ENCODE peak calls at places on chromosomes 2 and 18, in six cellular contexts. U is amniotic stem cell, L is tibial nerve, X is kidney glomerular epithelial cell, K is NCI-H446 treated with DMSO at 0.1 percent for 48 hours, M is posterior cingulate gyrus. A is an unnamed sample.

GRCh38 chr18:48693625-48694262 is 154.9 kb downstream of the CTIF start:
- DNase-seq in U (no peak), L (no peak), X (no peak), K (peak; percentile 22), M (no peak), A (no peak)

GRCh38 chr2:137940191-137940590 is 24.1 kb upstream of the HNMT start:
- DNase-seq in U (no peak), L (no peak), X (no peak), K (no peak), M (no peak), A (no peak)

GRCh38 chr18:76412010-76412817 is 82.8 kb downstream of the ZNF516 start:
- DNase-seq in U (no peak), L (no peak), X (no peak), K (no peak), M (no peak), A (no peak)

GRCh38 chr18:34493566-34494358 is 216.3 kb upstream of the DTNA start:
- DNase-seq in U (no peak), L (no peak), X (no peak), K (no peak), M (peak; percentile 44), A (no peak)

GRCh38 chr2:191245869-191246531 is 796 bp downstream of the MYO1B start:
- DNase-seq in U (peak; percentile 47), L (no peak), X (peak; percentile 52), K (peak; percentile 26), M (no peak), A (no peak)

GRCh38 chr2:72142743-72143440 is 4.8 kb downstream of the CYP26B1 start:
- DNase-seq in U (no peak), L (peak; percentile 61), X (no peak), K (no peak), M (peak; percentile 54), A (no peak)

GRCh38 chr2:210546424-210547223 is 9.8 kb upstream of the CPS1 start:
- DNase-seq in U (no peak), L (no peak), X (no peak), K (no peak), M (peak; percentile 41), A (no peak)

GRCh38 chr18:5890606-5891360 is 4.5 kb downstream of the TMEM200C start:
- DNase-seq in U (no peak), L (no peak), X (no peak), K (no peak), M (peak; percentile 52), A (no peak)

GRCh38 chr2:19480664-19481063 is 122.2 kb upstream of the OSR1 start:
- DNase-seq in U (no peak), L (no peak), X (no peak), K (no peak), M (no peak), A (no peak)

GRCh38 chr18:33802955-33803354 is 224.9 kb downstream of the ASXL3 start:
- DNase-seq in U (no peak), L (no peak), X (no peak), K (no peak), M (no peak), A (no peak)

GRCh38 chr18:61336766-61337165 is 3.5 kb downstream of the CDH20 start:
- DNase-seq in U (no peak), L (no peak), X (no peak), K (no peak), M (peak; percentile 68), A (no peak)

GRCh38 chr2:193518061-193518817 is 1323.5 kb upstream of the TMEFF2 start:
- DNase-seq in U (peak; percentile 14), L (no peak), X (peak; percentile 85), K (no peak), M (no peak), A (no peak)

GRCh38 chr2:72367530-72368225 is 220.0 kb upstream of the CYP26B1 start:
- DNase-seq in U (peak; percentile 92), L (no peak), X (no peak), K (peak; percentile 39), M (peak; percentile 31), A (peak; percentile 95)

GRCh38 chr2:222320441-222321395 is 21.9 kb upstream of the PAX3 start:
- DNase-seq in U (no peak), L (no peak), X (no peak), K (no peak), M (no peak), A (no peak)

GRCh38 chr2:60818272-60818671 is 62.2 kb downstream of the PAPOLG start:
- DNase-seq in U (no peak), L (no peak), X (no peak), K (no peak), M (no peak), A (no peak)

GRCh38 chr18:70132999-70133398 is 72.5 kb downstream of the RTTN start:
- DNase-seq in U (peak; percentile 60), L (no peak), X (peak; percentile 68), K (no peak), M (no peak), A (peak; percentile 47)

GRCh38 chr18:50405582-50406271 is 30.9 kb downstream of the SKA1 start:
- DNase-seq in U (no peak), L (no peak), X (no peak), K (no peak), M (no peak), A (no peak)

GRCh38 chr2:224345492-224345891 is 56.4 kb downstream of the FAM124B start:
- DNase-seq in U (no peak), L (no peak), X (no peak), K (no peak), M (no peak), A (no peak)

GRCh38 chr2:7037340-7038333 is 120.4 kb downstream of the RNF144A start:
- DNase-seq in U (peak; percentile 50), L (peak; percentile 45), X (peak; percentile 43), K (peak; percentile 9), M (peak; percentile 83), A (peak; percentile 56)

A was measured in AG09319.